ENCODE peak calls at places on chromosome 2, in eight cellular contexts. One of them, this sample, is unnamed.

GRCh38 chr2:52710810-52711618 is 1056.6 kb upstream of the CHAC2 start:
- DNase-seq in B cell: no peak
- DNase-seq in Calu3: no peak
- DNase-seq in mesothelial cell of epicardium: no peak
- DNase-seq in cardiac muscle cell: no peak
- DNase-seq in A549: no peak
- DNase-seq in heart left ventricle: no peak
- DNase-seq in BJ: no peak
- DNase-seq in this sample: no peak

GRCh38 chr2:40251146-40251545 is 200.7 kb downstream of the SLC8A1 start:
- DNase-seq in B cell: no peak
- DNase-seq in Calu3: no peak
- DNase-seq in mesothelial cell of epicardium: no peak
- DNase-seq in cardiac muscle cell: no peak
- DNase-seq in A549: no peak
- DNase-seq in heart left ventricle: no peak
- DNase-seq in BJ: no peak
- DNase-seq in this sample: no peak

GRCh38 chr2:167425113-167425512 is 536.8 kb downstream of the XIRP2 start:
- DNase-seq in B cell: no peak
- DNase-seq in Calu3: no peak
- DNase-seq in mesothelial cell of epicardium: no peak
- DNase-seq in cardiac muscle cell: no peak
- DNase-seq in A549: no peak
- DNase-seq in heart left ventricle: no peak
- DNase-seq in BJ: no peak
- DNase-seq in this sample: no peak

GRCh38 chr2:18406219-18406618 is 154.2 kb downstream of the RDH14 start:
- DNase-seq in B cell: no peak
- DNase-seq in Calu3: no peak
- DNase-seq in mesothelial cell of epicardium: no peak
- DNase-seq in cardiac muscle cell: no peak
- DNase-seq in A549: no peak
- DNase-seq in heart left ventricle: no peak
- DNase-seq in BJ: no peak
- DNase-seq in this sample: no peak

GRCh38 chr2:129902731-129903585 is 76.5 kb upstream of the RAB6C start:
- DNase-seq in B cell: peak
- DNase-seq in Calu3: no peak
- DNase-seq in mesothelial cell of epicardium: peak
- DNase-seq in cardiac muscle cell: no peak
- DNase-seq in A549: no peak
- DNase-seq in heart left ventricle: no peak
- DNase-seq in BJ: no peak
- DNase-seq in this sample: no peak

GRCh38 chr2:7356909-7357584 is 439.8 kb downstream of the RNF144A start:
- DNase-seq in B cell: no peak
- DNase-seq in Calu3: peak
- DNase-seq in mesothelial cell of epicardium: no peak
- DNase-seq in cardiac muscle cell: no peak
- DNase-seq in A549: no peak
- DNase-seq in heart left ventricle: no peak
- DNase-seq in BJ: no peak
- DNase-seq in this sample: no peak

GRCh38 chr2:128440666-128441340 is 122.1 kb upstream of the HS6ST1 start:
- DNase-seq in B cell: no peak
- DNase-seq in Calu3: no peak
- DNase-seq in mesothelial cell of epicardium: peak
- DNase-seq in cardiac muscle cell: no peak
- DNase-seq in A549: no peak
- DNase-seq in heart left ventricle: no peak
- DNase-seq in BJ: no peak
- DNase-seq in this sample: no peak

GRCh38 chr2:201261471-201261870 is 1.1 kb downstream of the CASP8 start:
- DNase-seq in B cell: no peak
- DNase-seq in Calu3: no peak
- DNase-seq in mesothelial cell of epicardium: no peak
- DNase-seq in cardiac muscle cell: no peak
- DNase-seq in A549: no peak
- DNase-seq in heart left ventricle: no peak
- DNase-seq in BJ: no peak
- DNase-seq in this sample: no peak

GRCh38 chr2:231929961-231930600 is 3.9 kb upstream of the NPPC start:
- DNase-seq in B cell: no peak
- DNase-seq in Calu3: peak
- DNase-seq in mesothelial cell of epicardium: peak
- DNase-seq in cardiac muscle cell: no peak
- DNase-seq in A549: peak
- DNase-seq in heart left ventricle: peak
- DNase-seq in BJ: no peak
- DNase-seq in this sample: no peak

GRCh38 chr2:64978514-64979268 is 10.5 kb upstream of the SLC1A4 start:
- DNase-seq in B cell: no peak
- DNase-seq in Calu3: no peak
- DNase-seq in mesothelial cell of epicardium: no peak
- DNase-seq in cardiac muscle cell: no peak
- DNase-seq in A549: no peak
- DNase-seq in heart left ventricle: no peak
- DNase-seq in BJ: no peak
- DNase-seq in this sample: no peak

GRCh38 chr2:61943251-61943650 is 37.8 kb downstream of the COMMD1 start:
- DNase-seq in B cell: no peak
- DNase-seq in Calu3: no peak
- DNase-seq in mesothelial cell of epicardium: no peak
- DNase-seq in cardiac muscle cell: no peak
- DNase-seq in A549: no peak
- DNase-seq in heart left ventricle: no peak
- DNase-seq in BJ: no peak
- DNase-seq in this sample: no peak

GRCh38 chr2:234406085-234406484 is 90.8 kb downstream of the ARL4C start:
- DNase-seq in B cell: no peak
- DNase-seq in Calu3: no peak
- DNase-seq in mesothelial cell of epicardium: no peak
- DNase-seq in cardiac muscle cell: no peak
- DNase-seq in A549: no peak
- DNase-seq in heart left ventricle: no peak
- DNase-seq in BJ: no peak
- DNase-seq in this sample: no peak

GRCh38 chr2:233990261-233990798 is 60.2 kb upstream of the SPP2 start:
- DNase-seq in B cell: no peak
- DNase-seq in Calu3: no peak
- DNase-seq in mesothelial cell of epicardium: no peak
- DNase-seq in cardiac muscle cell: no peak
- DNase-seq in A549: no peak
- DNase-seq in heart left ventricle: no peak
- DNase-seq in BJ: no peak
- DNase-seq in this sample: no peak

GRCh38 chr2:85537600-85538506 is 1.1 kb upstream of the MAT2A start:
- DNase-seq in B cell: peak
- DNase-seq in Calu3: peak
- DNase-seq in mesothelial cell of epicardium: peak
- DNase-seq in cardiac muscle cell: peak
- DNase-seq in A549: peak
- DNase-seq in heart left ventricle: peak
- DNase-seq in BJ: no peak
- DNase-seq in this sample: no peak
- TF ChIP-seq CTCF in B cell: no peak
- TF ChIP-seq CTCF in Calu3: no peak
- TF ChIP-seq CTCF in mesothelial cell of epicardium: no peak
- TF ChIP-seq CTCF in cardiac muscle cell: no peak
- TF ChIP-seq CTCF in A549: no peak
- TF ChIP-seq CTCF in heart left ventricle: no peak
- TF ChIP-seq CTCF in BJ: no peak
- TF ChIP-seq CTCF in this sample: no peak

GRCh38 chr2:81528852-81529480 is 1224.4 kb upstream of the LRRTM1 start:
- DNase-seq in B cell: no peak
- DNase-seq in Calu3: no peak
- DNase-seq in mesothelial cell of epicardium: no peak
- DNase-seq in cardiac muscle cell: no peak
- DNase-seq in A549: no peak
- DNase-seq in heart left ventricle: no peak
- DNase-seq in BJ: no peak
- DNase-seq in this sample: no peak

GRCh38 chr2:81523344-81523743 is 1218.8 kb upstream of the LRRTM1 start:
- DNase-seq in B cell: no peak
- DNase-seq in Calu3: no peak
- DNase-seq in mesothelial cell of epicardium: no peak
- DNase-seq in cardiac muscle cell: no peak
- DNase-seq in A549: no peak
- DNase-seq in heart left ventricle: no peak
- DNase-seq in BJ: no peak
- DNase-seq in this sample: no peak
- TF ChIP-seq CTCF in B cell: no peak
- TF ChIP-seq CTCF in Calu3: no peak
- TF ChIP-seq CTCF in mesothelial cell of epicardium: no peak
- TF ChIP-seq CTCF in cardiac muscle cell: no peak
- TF ChIP-seq CTCF in A549: no peak
- TF ChIP-seq CTCF in heart left ventricle: no peak
- TF ChIP-seq CTCF in BJ: no peak
- TF ChIP-seq CTCF in this sample: no peak

DNA sequence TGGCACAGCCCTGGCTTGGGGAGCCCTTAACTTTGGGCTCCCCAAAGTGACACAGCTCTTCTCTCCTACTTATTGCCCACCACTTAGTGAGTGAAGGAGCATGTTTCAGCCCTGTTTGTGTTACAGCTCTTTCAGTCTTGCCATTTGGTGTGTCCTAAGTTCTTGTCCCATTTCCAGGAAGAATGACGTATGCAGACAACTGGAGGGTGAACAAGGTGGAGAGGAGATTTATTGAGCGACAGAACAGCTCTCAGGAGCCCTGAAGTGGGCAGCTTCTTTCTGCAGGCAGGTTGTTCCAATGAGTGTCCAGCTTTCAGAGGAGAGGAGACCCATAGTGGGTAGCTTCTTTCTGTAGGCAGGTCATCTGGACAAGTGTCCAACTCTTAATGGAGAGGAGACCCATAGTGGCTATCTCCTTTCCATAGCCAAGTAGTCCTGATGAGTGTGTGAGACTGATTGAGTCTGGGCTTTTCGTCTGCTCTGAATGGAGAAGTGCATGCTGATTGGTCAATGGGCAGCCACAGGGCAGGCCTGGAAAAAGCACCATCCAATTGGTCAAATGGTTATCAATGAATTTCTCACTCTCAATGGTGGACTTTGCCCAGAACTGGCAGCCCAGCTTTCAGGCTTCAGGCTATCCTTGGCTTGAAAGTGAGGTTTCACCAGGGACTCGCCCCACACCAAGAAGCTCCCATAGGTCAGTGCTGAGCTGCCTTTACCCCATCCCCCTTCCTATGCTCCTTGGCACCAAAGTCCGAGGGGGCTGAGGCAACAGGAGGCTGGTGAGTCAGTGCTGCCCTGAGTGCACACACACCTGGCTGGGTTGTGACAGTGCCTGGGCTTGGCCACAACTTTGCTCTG is 688.2 kb downstream of the NYAP2 start:
- DNase-seq in B cell: no peak
- DNase-seq in Calu3: no peak
- DNase-seq in mesothelial cell of epicardium: no peak
- DNase-seq in cardiac muscle cell: no peak
- DNase-seq in A549: no peak
- DNase-seq in heart left ventricle: no peak
- DNase-seq in BJ: no peak
- DNase-seq in this sample: no peak
- TF ChIP-seq CTCF in B cell: no peak
- TF ChIP-seq CTCF in Calu3: no peak
- TF ChIP-seq CTCF in mesothelial cell of epicardium: no peak
- TF ChIP-seq CTCF in cardiac muscle cell: no peak
- TF ChIP-seq CTCF in A549: no peak
- TF ChIP-seq CTCF in heart left ventricle: no peak
- TF ChIP-seq CTCF in BJ: no peak
- TF ChIP-seq CTCF in this sample: no peak

GRCh38 chr2:227479865-227480475 is 8.0 kb downstream of the AGFG1 start:
- DNase-seq in B cell: no peak
- DNase-seq in Calu3: no peak
- DNase-seq in mesothelial cell of epicardium: no peak
- DNase-seq in cardiac muscle cell: no peak
- DNase-seq in A549: peak
- DNase-seq in heart left ventricle: no peak
- DNase-seq in BJ: no peak
- DNase-seq in this sample: peak
- TF ChIP-seq CTCF in B cell: peak
- TF ChIP-seq CTCF in Calu3: peak
- TF ChIP-seq CTCF in mesothelial cell of epicardium: no peak
- TF ChIP-seq CTCF in cardiac muscle cell: peak
- TF ChIP-seq CTCF in A549: peak
- TF ChIP-seq CTCF in heart left ventricle: peak
- TF ChIP-seq CTCF in BJ: peak
- TF ChIP-seq CTCF in this sample: peak

GRCh38 chr2:235803028-235803427 is 309.2 kb downstream of the AGAP1 start:
- DNase-seq in B cell: no peak
- DNase-seq in Calu3: no peak
- DNase-seq in mesothelial cell of epicardium: no peak
- DNase-seq in cardiac muscle cell: no peak
- DNase-seq in A549: no peak
- DNase-seq in heart left ventricle: no peak
- DNase-seq in BJ: no peak
- DNase-seq in this sample: no peak
- TF ChIP-seq CTCF in B cell: no peak
- TF ChIP-seq CTCF in Calu3: no peak
- TF ChIP-seq CTCF in mesothelial cell of epicardium: no peak
- TF ChIP-seq CTCF in cardiac muscle cell: peak
- TF ChIP-seq CTCF in A549: peak
- TF ChIP-seq CTCF in heart left ventricle: peak
- TF ChIP-seq CTCF in BJ: no peak
- TF ChIP-seq CTCF in this sample: no peak